ENCODE peak calls at places on chromosome 16, in seven cellular contexts. One of them, this sample, is unnamed. For H3K4me1 and H3K36me3, the result is how much of the 10 kb centered on the place peaks cover.

GRCh38 chr16:58027341-58028167 is 2.0 kb downstream of the MMP15 start:
- DNase-seq in ovary: no peak
- DNase-seq in stomach: peak
- DNase-seq in uterus: no peak
- DNase-seq in heart left ventricle: peak
- DNase-seq in sigmoid colon: no peak
- DNase-seq in prostate gland: no peak
- DNase-seq in this sample: peak

GRCh38 chr16:17468611-17469010 is 2.1 kb downstream of the XYLT1 start:
- DNase-seq in ovary: no peak
- DNase-seq in stomach: no peak
- DNase-seq in uterus: no peak
- DNase-seq in heart left ventricle: no peak
- DNase-seq in sigmoid colon: no peak
- DNase-seq in prostate gland: no peak
- DNase-seq in this sample: no peak

GRCh38 chr16:4936181-4936990 is 562 bp downstream of the PPL start:
- DNase-seq in ovary: peak
- DNase-seq in stomach: peak
- DNase-seq in uterus: peak
- DNase-seq in heart left ventricle: no peak
- DNase-seq in sigmoid colon: peak
- DNase-seq in prostate gland: peak
- DNase-seq in this sample: no peak

GRCh38 chr16:49578435-49579024 is 204.9 kb downstream of the C16orf78 start:
- DNase-seq in ovary: peak
- DNase-seq in stomach: no peak
- DNase-seq in uterus: no peak
- DNase-seq in heart left ventricle: no peak
- DNase-seq in sigmoid colon: peak
- DNase-seq in prostate gland: no peak
- DNase-seq in this sample: peak

GRCh38 chr16:705748-706188 is at the start of gene FBXL16:
- DNase-seq in ovary: no peak
- DNase-seq in stomach: no peak
- DNase-seq in uterus: no peak
- DNase-seq in heart left ventricle: no peak
- DNase-seq in sigmoid colon: no peak
- DNase-seq in prostate gland: no peak
- DNase-seq in this sample: peak

GRCh38 chr16:11354407-11354732 is 9.1 kb downstream of the RMI2 start:
- DNase-seq in ovary: no peak
- DNase-seq in stomach: no peak
- DNase-seq in uterus: no peak
- DNase-seq in heart left ventricle: no peak
- DNase-seq in sigmoid colon: no peak
- DNase-seq in prostate gland: no peak
- DNase-seq in this sample: no peak

GRCh38 chr16:22161999-22162657 is at the start of gene SDR42E2:
- DNase-seq in ovary: no peak
- DNase-seq in stomach: peak
- DNase-seq in uterus: no peak
- DNase-seq in heart left ventricle: no peak
- DNase-seq in sigmoid colon: no peak
- DNase-seq in prostate gland: no peak
- DNase-seq in this sample: no peak

GRCh38 chr16:16871196-16871595 is 492.3 kb downstream of the NPIPA7 start:
- DNase-seq in ovary: no peak
- DNase-seq in stomach: no peak
- DNase-seq in uterus: no peak
- DNase-seq in heart left ventricle: no peak
- DNase-seq in sigmoid colon: no peak
- DNase-seq in prostate gland: no peak
- DNase-seq in this sample: no peak

GRCh38 chr16:361872-362701 is 8.3 kb downstream of the MRPL28 start:
- DNase-seq in ovary: peak
- DNase-seq in stomach: peak
- DNase-seq in uterus: peak
- DNase-seq in heart left ventricle: peak
- DNase-seq in sigmoid colon: peak
- DNase-seq in prostate gland: peak
- DNase-seq in this sample: peak

GRCh38 chr16:13014516-13014915 is 113.1 kb downstream of the SHISA9 start:
- DNase-seq in ovary: no peak
- DNase-seq in stomach: no peak
- DNase-seq in uterus: no peak
- DNase-seq in heart left ventricle: no peak
- DNase-seq in sigmoid colon: no peak
- DNase-seq in prostate gland: no peak
- DNase-seq in this sample: no peak

GRCh38 chr16:28951410-28951943 is 740 bp downstream of the NFATC2IP start:
- DNase-seq in ovary: no peak
- DNase-seq in stomach: no peak
- DNase-seq in uterus: no peak
- DNase-seq in heart left ventricle: no peak
- DNase-seq in sigmoid colon: peak
- DNase-seq in prostate gland: no peak
- DNase-seq in this sample: no peak

GRCh38 chr16:79089735-79090284 is 510.7 kb downstream of the MAF start:
- DNase-seq in ovary: no peak
- DNase-seq in stomach: no peak
- DNase-seq in uterus: peak
- DNase-seq in heart left ventricle: no peak
- DNase-seq in sigmoid colon: no peak
- DNase-seq in prostate gland: no peak
- DNase-seq in this sample: peak

GRCh38 chr16:89823087-89823823 is 5.0 kb upstream of the SPIRE2 start:
- DNase-seq in ovary: no peak
- DNase-seq in stomach: no peak
- DNase-seq in uterus: no peak
- DNase-seq in heart left ventricle: no peak
- DNase-seq in sigmoid colon: no peak
- DNase-seq in prostate gland: no peak
- DNase-seq in this sample: no peak

GRCh38 chr16:598823-599739 is 9.2 kb downstream of the RAB40C start:
- DNase-seq in ovary: no peak
- DNase-seq in stomach: peak
- DNase-seq in uterus: no peak
- DNase-seq in heart left ventricle: no peak
- DNase-seq in sigmoid colon: no peak
- DNase-seq in prostate gland: no peak
- DNase-seq in this sample: no peak

GRCh38 chr16:59859606-59860402 is 1125.7 kb upstream of the GOT2 start:
- DNase-seq in ovary: no peak
- DNase-seq in stomach: no peak
- DNase-seq in uterus: no peak
- DNase-seq in heart left ventricle: no peak
- DNase-seq in sigmoid colon: no peak
- DNase-seq in prostate gland: no peak
- DNase-seq in this sample: no peak

GRCh38 chr16:25135239-25135878 is 23.8 kb downstream of the LCMT1 start:
- DNase-seq in ovary: no peak
- DNase-seq in stomach: no peak
- DNase-seq in uterus: no peak
- DNase-seq in heart left ventricle: no peak
- DNase-seq in sigmoid colon: no peak
- DNase-seq in prostate gland: no peak
- DNase-seq in this sample: no peak

GRCh38 chr16:72797606-72798005 is 250.3 kb downstream of the ZFHX3 start:
- DNase-seq in ovary: no peak
- DNase-seq in stomach: no peak
- DNase-seq in uterus: no peak
- DNase-seq in heart left ventricle: peak
- DNase-seq in sigmoid colon: peak
- DNase-seq in prostate gland: no peak
- DNase-seq in this sample: no peak

GRCh38 chr16:1821861-1822611 is 4.6 kb downstream of the HAGH start:
- DNase-seq in ovary: no peak
- DNase-seq in stomach: no peak
- DNase-seq in uterus: no peak
- DNase-seq in heart left ventricle: no peak
- DNase-seq in sigmoid colon: no peak
- DNase-seq in prostate gland: no peak
- DNase-seq in this sample: no peak

GRCh38 chr16:73315645-73316044 is 267.7 kb upstream of the ZFHX3 start:
- DNase-seq in ovary: no peak
- DNase-seq in stomach: no peak
- DNase-seq in uterus: no peak
- DNase-seq in heart left ventricle: no peak
- DNase-seq in sigmoid colon: no peak
- DNase-seq in prostate gland: no peak
- DNase-seq in this sample: no peak

GRCh38 chr16:58262592-58262991 is 32.2 kb downstream of the PRSS54 start:
- DNase-seq in ovary: no peak
- DNase-seq in stomach: no peak
- DNase-seq in uterus: no peak
- DNase-seq in heart left ventricle: no peak
- DNase-seq in sigmoid colon: no peak
- DNase-seq in prostate gland: no peak
- DNase-seq in this sample: no peak

GRCh38 chr16:25390761-25391160 is 133.1 kb upstream of the ZKSCAN2 start:
- DNase-seq in ovary: no peak
- DNase-seq in stomach: no peak
- DNase-seq in uterus: no peak
- DNase-seq in heart left ventricle: no peak
- DNase-seq in sigmoid colon: no peak
- DNase-seq in prostate gland: no peak
- DNase-seq in this sample: no peak

GRCh38 chr16:79677799-79678525 is 77.4 kb upstream of the MAF start:
- DNase-seq in ovary: no peak
- DNase-seq in stomach: no peak
- DNase-seq in uterus: no peak
- DNase-seq in heart left ventricle: no peak
- DNase-seq in sigmoid colon: no peak
- DNase-seq in prostate gland: peak
- DNase-seq in this sample: no peak

GRCh38 chr16:27325736-27326135 is 12.0 kb downstream of the IL4R start:
- DNase-seq in ovary: no peak
- DNase-seq in stomach: no peak
- DNase-seq in uterus: no peak
- DNase-seq in heart left ventricle: no peak
- DNase-seq in sigmoid colon: peak
- DNase-seq in prostate gland: no peak
- DNase-seq in this sample: no peak
- H3K4me1 ChIP-seq in ovary: under half
- H3K4me1 ChIP-seq in stomach: half or more
- H3K4me1 ChIP-seq in uterus: under half
- H3K4me1 ChIP-seq in heart left ventricle: under half
- H3K4me1 ChIP-seq in sigmoid colon: under half
- H3K4me1 ChIP-seq in prostate gland: under half
- H3K4me1 ChIP-seq in this sample: under half

DNA sequence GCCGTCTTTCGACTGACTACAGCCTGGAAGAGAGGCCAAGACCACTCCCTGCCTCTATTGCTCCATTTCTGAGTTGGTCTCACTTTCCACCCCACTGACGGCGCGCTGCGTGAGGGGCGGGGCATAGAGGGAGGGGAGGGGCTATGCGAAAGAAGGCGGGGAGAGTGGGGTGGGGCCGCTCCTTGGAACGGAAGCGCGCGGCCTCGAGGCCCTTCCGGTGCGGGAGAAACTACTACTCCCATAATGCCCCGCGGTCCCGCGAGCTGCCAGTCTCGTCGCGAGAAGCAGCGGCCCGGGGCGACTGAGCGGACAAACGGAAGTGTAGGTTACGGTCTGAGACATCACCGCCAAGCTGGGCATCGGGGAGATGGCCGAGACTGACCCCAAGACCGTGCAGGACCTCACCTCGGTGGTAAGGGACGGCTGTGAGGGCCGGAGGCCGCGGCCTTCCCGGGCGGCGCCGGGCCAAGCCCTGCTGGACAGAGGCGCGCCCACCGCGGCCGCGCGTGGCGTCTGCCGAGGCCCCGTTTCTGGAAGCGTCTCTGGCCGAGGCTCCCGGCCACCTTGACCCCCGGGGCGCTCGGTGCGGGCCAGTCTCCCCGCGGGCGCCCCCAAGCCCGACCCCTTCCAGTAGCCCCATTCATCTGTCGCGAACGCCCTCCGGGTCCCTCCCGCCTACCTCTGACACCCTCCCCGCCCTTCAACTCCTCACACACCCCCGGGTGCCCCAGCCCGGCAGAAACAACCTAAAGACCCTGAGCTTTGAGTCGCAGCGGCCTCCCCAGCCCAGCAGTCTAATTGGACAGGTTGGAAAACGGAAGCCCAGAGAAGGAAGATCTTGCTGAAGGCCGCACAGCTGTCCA is at the start of gene HSBP1:
- DNase-seq in ovary: peak
- DNase-seq in stomach: peak
- DNase-seq in uterus: peak
- DNase-seq in heart left ventricle: peak
- DNase-seq in sigmoid colon: peak
- DNase-seq in prostate gland: peak
- DNase-seq in this sample: peak
- TF ChIP-seq POLR2A in ovary: peak
- TF ChIP-seq POLR2A in stomach: no peak
- TF ChIP-seq POLR2A in uterus: peak
- TF ChIP-seq POLR2A in heart left ventricle: no peak
- TF ChIP-seq POLR2A in sigmoid colon: peak
- TF ChIP-seq POLR2A in prostate gland: peak
- TF ChIP-seq POLR2A in this sample: no peak

GRCh38 chr16:67238278-67238575 is 9.1 kb downstream of the FHOD1 start:
- DNase-seq in ovary: no peak
- DNase-seq in stomach: no peak
- DNase-seq in uterus: no peak
- DNase-seq in heart left ventricle: no peak
- DNase-seq in sigmoid colon: no peak
- DNase-seq in prostate gland: no peak
- DNase-seq in this sample: no peak
- H3K36me3 ChIP-seq in ovary: under half
- H3K36me3 ChIP-seq in stomach: half or more
- H3K36me3 ChIP-seq in uterus: under half
- H3K36me3 ChIP-seq in heart left ventricle: half or more
- H3K36me3 ChIP-seq in sigmoid colon: under half
- H3K36me3 ChIP-seq in prostate gland: under half
- H3K36me3 ChIP-seq in this sample: under half

GRCh38 chr16:85612191-85612800 is 826 bp upstream of the GSE1 start:
- DNase-seq in ovary: peak
- DNase-seq in stomach: peak
- DNase-seq in uterus: peak
- DNase-seq in heart left ventricle: peak
- DNase-seq in sigmoid colon: peak
- DNase-seq in prostate gland: peak
- DNase-seq in this sample: peak

GRCh38 chr16:85614338-85615013 is 1.4 kb downstream of the GSE1 start:
- DNase-seq in ovary: no peak
- DNase-seq in stomach: no peak
- DNase-seq in uterus: no peak
- DNase-seq in heart left ventricle: no peak
- DNase-seq in sigmoid colon: no peak
- DNase-seq in prostate gland: no peak
- DNase-seq in this sample: no peak

GRCh38 chr16:85612801-85613608 is at the start of gene GSE1:
- DNase-seq in ovary: peak
- DNase-seq in stomach: peak
- DNase-seq in uterus: peak
- DNase-seq in heart left ventricle: peak
- DNase-seq in sigmoid colon: peak
- DNase-seq in prostate gland: peak
- DNase-seq in this sample: peak

GRCh38 chr16:85615014-85615851 is 2.1 kb downstream of the GSE1 start:
- DNase-seq in ovary: no peak
- DNase-seq in stomach: peak
- DNase-seq in uterus: no peak
- DNase-seq in heart left ventricle: peak
- DNase-seq in sigmoid colon: no peak
- DNase-seq in prostate gland: peak
- DNase-seq in this sample: peak

GRCh38 chr16:85613609-85614337 is 651 bp downstream of the GSE1 start:
- DNase-seq in ovary: peak
- DNase-seq in stomach: peak
- DNase-seq in uterus: peak
- DNase-seq in heart left ventricle: peak
- DNase-seq in sigmoid colon: peak
- DNase-seq in prostate gland: peak
- DNase-seq in this sample: peak
- H3K4me1 ChIP-seq in ovary: under half
- H3K4me1 ChIP-seq in stomach: half or more
- H3K4me1 ChIP-seq in uterus: under half
- H3K4me1 ChIP-seq in heart left ventricle: half or more
- H3K4me1 ChIP-seq in sigmoid colon: under half
- H3K4me1 ChIP-seq in prostate gland: under half
- H3K4me1 ChIP-seq in this sample: half or more